ENCODE peak calls at places on chromosomes 6 and 20, in nine cellular contexts. V is BJ, N is A549, H is OCI-LY7, T is left ventricle myocardium inferior, X is endothelial cell, L is NCI-H1930, P is astrocyte of the cerebellum, K is NCI-H1048. D is an unnamed sample.

GRCh38 chr6:1901556-1901955 is 291.8 kb downstream of the FOXC1 start:
- DNase-seq in V (no peak), N (no peak), H (no peak), T (no peak), X (no peak), L (no peak), P (no peak), K (no peak), D (no peak)

GRCh38 chr20:31695849-31696804 is 26.5 kb downstream of the BCL2L1 start:
- DNase-seq in V (peak; percentile 70), N (peak; percentile 85), H (no peak), T (no peak), X (no peak), L (no peak), P (no peak), K (no peak), D (no peak)

GRCh38 chr20:3698511-3699436 is 13.6 kb downstream of the SIGLEC1 start:
- DNase-seq in V (no peak), N (no peak), H (no peak), T (no peak), X (no peak), L (no peak), P (no peak), K (no peak), D (no peak)

GRCh38 chr6:81630719-81631118 is 121.8 kb downstream of the TENT5A start:
- DNase-seq in V (no peak), N (no peak), H (no peak), T (no peak), X (no peak), L (no peak), P (no peak), K (no peak), D (no peak)

GRCh38 chr6:44256291-44257006 is 879 bp downstream of the SLC35B2 start:
- DNase-seq in V (no peak), N (peak; percentile 19), H (no peak), T (no peak), X (no peak), L (no peak), P (no peak), K (no peak), D (no peak)

GRCh38 chr6:8108031-8108660 is 5.8 kb upstream of the EEF1E1 start:
- DNase-seq in V (peak; percentile 75), N (peak; percentile 55), H (no peak), T (no peak), X (no peak), L (no peak), P (peak; percentile 72), K (no peak), D (peak; percentile 77)

GRCh38 chr6:90412538-90413369 is 116.1 kb upstream of the BACH2 start:
- DNase-seq in V (no peak), N (no peak), H (no peak), T (no peak), X (no peak), L (no peak), P (no peak), K (no peak), D (no peak)

GRCh38 chr20:7696311-7696710 is 243.9 kb downstream of the HAO1 start:
- DNase-seq in V (no peak), N (no peak), H (no peak), T (no peak), X (no peak), L (no peak), P (no peak), K (no peak), D (no peak)

GRCh38 chr6:42819803-42820508 is 38.1 kb downstream of the BICRAL start:
- DNase-seq in V (no peak), N (peak; percentile 37), H (peak; percentile 41), T (no peak), X (no peak), L (no peak), P (no peak), K (no peak), D (no peak)

GRCh38 chr6:96963809-96964208 is 39.3 kb downstream of the KLHL32 start:
- DNase-seq in V (no peak), N (no peak), H (peak; percentile 10), T (no peak), X (no peak), L (no peak), P (no peak), K (no peak), D (no peak)

GRCh38 chr20:14991023-14991422 is 653.6 kb upstream of the FLRT3 start:
- DNase-seq in V (no peak), N (no peak), H (no peak), T (no peak), X (no peak), L (no peak), P (no peak), K (no peak), D (peak; percentile 5)

GRCh38 chr6:52403627-52404026 is 16.5 kb upstream of the EFHC1 start:
- DNase-seq in V (no peak), N (no peak), H (no peak), T (peak; percentile 36), X (no peak), L (no peak), P (no peak), K (peak; percentile 28), D (no peak)

GRCh38 chr6:11139051-11139960 is 27.8 kb upstream of the ERVFRD-1 start:
- DNase-seq in V (peak; percentile 17), N (no peak), H (no peak), T (no peak), X (no peak), L (no peak), P (no peak), K (no peak), D (no peak)

GRCh38 chr6:134521116-134521501 is 203.2 kb upstream of the SGK1 start:
- DNase-seq in V (no peak), N (no peak), H (no peak), T (no peak), X (no peak), L (no peak), P (no peak), K (no peak), D (no peak)

GRCh38 chr20:846894-847278 is 13.4 kb downstream of the FAM110A start:
- DNase-seq in V (no peak), N (no peak), H (peak; percentile 88), T (no peak), X (no peak), L (no peak), P (no peak), K (no peak), D (no peak)

GRCh38 chr6:20092071-20092566 is 120.2 kb downstream of the MBOAT1 start:
- DNase-seq in V (peak; percentile 13), N (peak; percentile 16), H (peak; percentile 27), T (no peak), X (peak; percentile 24), L (no peak), P (peak; percentile 42), K (peak; percentile 1), D (peak; percentile 20)

GRCh38 chr20:58308290-58308679 is 1.2 kb upstream of the RAB22A start:
- DNase-seq in V (no peak), N (no peak), H (no peak), T (no peak), X (no peak), L (no peak), P (no peak), K (no peak), D (no peak)

GRCh38 chr6:89221109-89221508 is 4.0 kb upstream of the GABRR1 start:
- DNase-seq in V (no peak), N (no peak), H (no peak), T (no peak), X (no peak), L (no peak), P (no peak), K (no peak), D (no peak)

GRCh38 chr6:100968934-100969333 is 87.8 kb upstream of the ASCC3 start:
- DNase-seq in V (no peak), N (no peak), H (no peak), T (no peak), X (no peak), L (peak; percentile 4), P (no peak), K (no peak), D (no peak)

GRCh38 chr6:154865291-154865690 is 129.8 kb upstream of the TIAM2 start:
- DNase-seq in V (no peak), N (no peak), H (no peak), T (no peak), X (no peak), L (no peak), P (no peak), K (no peak), D (no peak)

GRCh38 chr20:52890130-52890529 is 82.0 kb upstream of the TSHZ2 start:
- DNase-seq in V (no peak), N (no peak), H (no peak), T (no peak), X (no peak), L (no peak), P (no peak), K (no peak), D (no peak)

GRCh38 chr6:78526432-78526831 is 340.9 kb upstream of the IRAK1BP1 start:
- DNase-seq in V (no peak), N (no peak), H (no peak), T (no peak), X (no peak), L (no peak), P (no peak), K (no peak), D (no peak)

GRCh38 chr6:12064125-12064524 is 52.0 kb downstream of the HIVEP1 start:
- DNase-seq in V (peak; percentile 56), N (no peak), H (no peak), T (no peak), X (no peak), L (no peak), P (no peak), K (no peak), D (no peak)

GRCh38 chr20:43925786-43926185 is 11.1 kb downstream of the TOX2 start:
- DNase-seq in V (no peak), N (no peak), H (no peak), T (peak; percentile 30), X (no peak), L (no peak), P (no peak), K (no peak), D (no peak)

GRCh38 chr6:167549187-167549586 is 224.3 kb downstream of the TTLL2 start:
- DNase-seq in V (no peak), N (no peak), H (no peak), T (no peak), X (no peak), L (no peak), P (no peak), K (no peak), D (no peak)